ENCODE peak calls at places on chromosomes 5 and 9, in six cellular contexts. K, Y, A, I, G and M are unnamed samples.

GRCh38 chr5:120808135-120808534 is 344.0 kb downstream of the PRR16 start:
- DNase-seq in A (no peak), G (no peak), Y (no peak), I (no peak), K (peak), M (no peak)

GRCh38 chr9:71783120-71783523 is 14.8 kb upstream of the CEMIP2 start:
- DNase-seq in K (peak), A (no peak), Y (peak), I (peak), G (no peak), M (no peak)

GRCh38 chr5:9557696-9558095 is 11.8 kb upstream of the SEMA5A start:
- DNase-seq in G (no peak), I (no peak), Y (no peak), K (peak), A (no peak), M (no peak)

GRCh38 chr5:82106806-82107205 is 135.0 kb downstream of the ATG10 start:
- DNase-seq in K (no peak), G (no peak), A (no peak), I (no peak), Y (no peak), M (no peak)

GRCh38 chr9:72271617-72272478 is 93.2 kb downstream of the ZFAND5 start:
- DNase-seq in I (peak), A (peak), K (peak), Y (peak), G (peak), M (no peak)

GRCh38 chr5:135371738-135372232 is 27.2 kb downstream of the MACROH2A1 start:
- DNase-seq in G (no peak), K (peak), A (no peak), I (no peak), Y (no peak), M (no peak)

GRCh38 chr5:173971681-173972080 is 17.3 kb upstream of the C5orf47 start:
- DNase-seq in G (no peak), I (no peak), A (no peak), Y (no peak), K (no peak), M (no peak)

GRCh38 chr5:111735829-111736228 is 21.2 kb downstream of the NREP start:
- DNase-seq in A (no peak), G (peak), I (no peak), Y (peak), K (peak), M (no peak)

GRCh38 chr9:5899292-5899691 is 8.6 kb downstream of the MLANA start:
- DNase-seq in I (no peak), G (no peak), K (no peak), Y (no peak), A (no peak), M (no peak)

GRCh38 chr5:142317673-142318261 is 7.1 kb downstream of the SPRY4 start:
- DNase-seq in Y (no peak), I (no peak), K (no peak), G (no peak), A (no peak), M (no peak)

GRCh38 chr5:74641778-74642542 is 1.4 kb upstream of the ENC1 start:
- DNase-seq in K (peak), Y (peak), I (peak), A (no peak), G (peak), M (no peak)

GRCh38 chr9:105144841-105145240 is 99.6 kb upstream of the SLC44A1 start:
- DNase-seq in I (no peak), G (no peak), Y (no peak), A (no peak), K (no peak), M (no peak)

GRCh38 chr9:135693265-135693664 is 6.0 kb downstream of the SOHLH1 start:
- DNase-seq in I (no peak), A (no peak), K (no peak), G (no peak), Y (no peak), M (no peak)

GRCh38 chr5:36442796-36443195 is 141.1 kb upstream of the RANBP3L start:
- DNase-seq in A (no peak), K (peak), I (peak), Y (no peak), G (no peak), M (no peak)

GRCh38 chr5:139100825-139101224 is 97.3 kb downstream of the SIL1 start:
- DNase-seq in G (no peak), K (peak), Y (no peak), I (no peak), A (no peak), M (no peak)

GRCh38 chr5:78519198-78519941 is 129.2 kb downstream of the LHFPL2 start:
- DNase-seq in Y (no peak), G (no peak), K (no peak), I (no peak), A (no peak), M (no peak)

GRCh38 chr9:110835859-110836271 is 167.3 kb downstream of the MUSK start:
- DNase-seq in K (peak), A (peak), G (no peak), I (no peak), Y (no peak), M (no peak)

GRCh38 chr9:69444021-69444420 is 119.0 kb downstream of the ENTREP1 start:
- DNase-seq in G (no peak), Y (no peak), I (no peak), K (peak), A (no peak), M (no peak)

GRCh38 chr9:95157491-95158151 is 159.9 kb downstream of the FANCC start:
- DNase-seq in K (peak), I (no peak), A (no peak), G (peak), Y (peak), M (no peak)

GRCh38 chr5:113047733-113048652 is 71.4 kb downstream of the DCP2 start:
- DNase-seq in K (no peak), A (no peak), G (no peak), I (no peak), Y (no peak), M (no peak)

GRCh38 chr9:133796562-133796961 is 58.4 kb upstream of the SARDH start:
- DNase-seq in G (no peak), I (no peak), A (no peak), Y (no peak), K (no peak), M (no peak)

GRCh38 chr9:27990524-27990923 is 417.2 kb upstream of the C9orf72 start:
- DNase-seq in I (no peak), K (no peak), A (no peak), Y (no peak), G (no peak), M (no peak)

GRCh38 chr5:5494489-5495402 is 72.3 kb downstream of the ICE1 start:
- DNase-seq in G (peak), Y (peak), A (no peak), I (peak), K (peak), M (peak)

DNA sequence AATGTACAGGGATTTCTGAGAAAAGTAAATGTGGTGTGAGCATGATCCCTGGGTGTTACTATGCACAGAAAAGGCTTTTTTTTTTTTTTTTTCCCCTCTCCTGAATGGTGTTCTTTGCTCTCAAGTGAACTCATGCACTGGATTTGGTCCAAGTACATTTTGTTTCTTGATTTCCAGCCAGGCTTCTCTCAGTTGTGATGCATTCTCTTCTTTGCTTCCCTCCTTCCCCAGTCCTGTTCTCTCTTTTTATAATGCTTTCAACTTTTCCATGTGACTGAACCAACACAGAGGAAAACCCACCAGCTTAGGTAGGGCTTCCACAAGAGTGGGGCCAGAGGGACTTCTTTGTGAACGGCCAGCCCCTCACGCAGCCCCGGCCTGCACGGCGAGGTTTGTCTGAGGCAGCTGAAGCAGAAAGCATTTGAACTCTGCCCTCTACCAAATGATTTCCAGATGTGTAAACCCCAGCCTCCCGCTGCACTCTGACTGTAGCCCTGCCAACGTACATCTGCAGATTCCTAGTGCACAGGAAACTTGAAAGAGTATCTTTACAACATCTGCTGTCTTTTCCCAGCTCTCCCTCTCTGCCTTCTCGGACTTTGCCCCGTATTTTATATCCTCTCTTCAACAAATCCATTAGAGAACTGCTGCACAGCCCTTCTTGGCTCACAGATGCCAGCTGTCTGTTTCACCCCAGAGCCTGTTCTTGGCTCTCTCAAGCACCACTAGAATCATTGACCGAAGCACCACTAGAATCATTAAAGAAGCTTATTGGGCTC is 71.8 kb upstream of the CD180 start:
- DNase-seq in A (peak), K (peak), G (peak), I (peak), Y (peak), M (peak)
- TF ChIP-seq POLR2A in A (no peak), K (no peak), G (no peak), I (no peak), Y (no peak), M (no peak)

GRCh38 chr9:131738838-131739191 is 1.1 kb downstream of the RAPGEF1 start:
- DNase-seq in I (peak), A (no peak), K (no peak), G (no peak), Y (no peak), M (no peak)
- TF ChIP-seq POLR2A in I (no peak), A (no peak), K (no peak), G (no peak), Y (no peak), M (no peak)

DNA sequence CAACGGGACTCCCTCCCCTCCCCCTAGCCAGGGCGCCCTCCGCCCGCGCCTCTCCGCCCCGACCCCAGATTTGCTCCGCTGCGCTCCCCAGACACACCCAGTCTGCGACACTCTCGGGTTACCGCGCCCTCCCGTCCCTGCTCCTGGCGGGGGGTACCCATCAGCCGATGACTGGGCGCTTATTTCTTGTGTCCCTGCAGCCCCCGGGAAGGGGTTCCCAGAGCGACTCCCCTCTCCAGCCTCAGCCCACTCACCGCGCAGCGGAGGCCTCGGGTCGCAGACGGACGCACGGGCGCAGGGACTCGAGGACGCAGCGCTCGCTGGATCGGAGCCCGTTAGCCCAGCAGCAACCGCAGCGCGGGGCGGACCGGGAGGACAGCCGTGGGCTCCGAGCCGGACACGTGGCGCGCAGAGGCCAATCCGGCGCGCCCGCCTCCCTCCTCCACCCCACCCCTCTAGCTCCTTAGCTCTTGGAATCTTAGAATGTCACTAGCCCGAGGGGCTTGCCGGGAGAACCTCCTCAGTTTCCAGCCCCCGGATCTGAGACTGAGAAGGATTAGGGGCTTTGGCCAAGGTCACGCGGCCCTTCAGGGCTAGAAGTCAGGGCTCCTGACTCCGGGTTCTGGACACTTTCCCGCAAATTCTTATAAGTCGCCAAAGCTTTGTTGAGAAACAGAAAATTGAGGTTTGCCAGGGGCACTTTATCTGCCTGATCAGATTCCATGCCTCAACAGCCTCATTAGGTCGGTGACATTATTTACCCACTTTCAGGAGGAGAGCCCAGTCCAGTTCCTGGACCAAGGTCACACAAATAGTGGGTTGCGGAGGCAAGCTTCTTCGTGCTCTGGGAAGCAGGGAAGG is at the start of gene ANXA6:
- DNase-seq in K (peak), Y (peak), G (peak), I (peak), A (peak), M (peak)
- TF ChIP-seq POLR2A in K (peak), Y (peak), G (no peak), I (no peak), A (peak), M (peak)

GRCh38 chr5:73180561-73180960 is 7.6 kb downstream of the TMEM174 start:
- DNase-seq in K (peak), G (no peak), A (no peak), Y (no peak), I (no peak), M (no peak)

GRCh38 chr5:73186976-73187375 is 14.0 kb downstream of the TMEM174 start:
- DNase-seq in I (no peak), Y (no peak), G (no peak), A (no peak), K (peak), M (no peak)

GRCh38 chr5:73183000-73183399 is 10.0 kb downstream of the TMEM174 start:
- DNase-seq in I (no peak), A (no peak), K (no peak), Y (no peak), G (no peak), M (no peak)

GRCh38 chr5:73182282-73182681 is 9.3 kb downstream of the TMEM174 start:
- DNase-seq in I (no peak), K (no peak), G (no peak), A (no peak), Y (no peak), M (no peak)

GRCh38 chr5:73183491-73183891 is 10.5 kb downstream of the TMEM174 start:
- DNase-seq in G (no peak), K (no peak), I (no peak), Y (no peak), A (no peak), M (no peak)
- TF ChIP-seq POLR2A in G (no peak), K (no peak), I (no peak), Y (no peak), A (no peak), M (no peak)

GRCh38 chr5:127029513-127030258 is 672 bp downstream of the MARCHF3 start:
- DNase-seq in I (peak), G (peak), A (peak), K (peak), Y (peak), M (peak)

GRCh38 chr5:127028822-127029457 is 1.4 kb downstream of the MARCHF3 start:
- DNase-seq in K (peak), G (no peak), A (no peak), I (no peak), Y (no peak), M (no peak)

GRCh38 chr5:127026166-127026565 is 4.2 kb downstream of the MARCHF3 start:
- DNase-seq in A (no peak), Y (no peak), I (no peak), K (no peak), G (no peak), M (no peak)

GRCh38 chr5:127025507-127025906 is 4.9 kb downstream of the MARCHF3 start:
- DNase-seq in G (no peak), K (no peak), Y (no peak), I (no peak), A (no peak), M (no peak)

DNA sequence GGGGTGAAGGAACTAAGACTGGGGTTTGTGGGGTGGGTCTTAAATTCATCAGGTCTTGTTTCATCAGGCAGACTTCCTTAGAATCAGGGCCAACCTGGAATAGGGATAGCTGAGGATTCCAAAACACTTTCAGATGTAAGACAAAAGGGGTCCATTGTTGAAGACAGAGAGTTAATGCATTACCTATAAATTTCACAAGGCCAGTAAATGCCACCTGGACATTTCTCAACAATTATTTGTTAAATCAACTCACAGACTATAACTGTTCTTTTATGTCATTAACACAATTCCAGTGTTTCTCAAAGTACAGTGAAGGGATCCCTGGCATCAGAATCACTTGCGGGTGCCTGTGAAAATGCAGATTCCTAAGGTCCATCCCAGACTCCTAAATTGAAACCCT is 2.8 kb downstream of the MARCHF3 start:
- DNase-seq in A (no peak), I (no peak), G (no peak), Y (no peak), K (no peak), M (no peak)
- TF ChIP-seq POLR2A in A (no peak), I (no peak), G (no peak), Y (no peak), K (no peak), M (no peak)

GRCh38 chr5:115457985-115458384 is 86.6 kb downstream of the FEM1C start:
- DNase-seq in G (peak), A (no peak), I (peak), K (no peak), Y (no peak), M (no peak)
- TF ChIP-seq POLR2A in G (no peak), A (no peak), I (no peak), K (no peak), Y (no peak), M (no peak)